ENCODE peak calls at places on chromosomes 6 and 20, in seven cellular contexts. One of them, this sample, is unnamed.

GRCh38 chr6:30060634-30060981 is 457 bp upstream of the POLR1H start:
- DNase-seq in IMR-90: peak
- DNase-seq in Peyer's patch: peak
- DNase-seq in endothelial cell: peak
- DNase-seq in fibroblast of the aortic adventitia: no peak
- DNase-seq in AG09319: no peak
- DNase-seq in H9: no peak
- DNase-seq in this sample: no peak

GRCh38 chr6:24524801-24525200 is 30.0 kb downstream of the ALDH5A1 start:
- DNase-seq in IMR-90: peak
- DNase-seq in Peyer's patch: no peak
- DNase-seq in endothelial cell: peak
- DNase-seq in fibroblast of the aortic adventitia: peak
- DNase-seq in AG09319: no peak
- DNase-seq in H9: peak
- DNase-seq in this sample: no peak

GRCh38 chr6:33116881-33117711 is 41.3 kb downstream of the HLA-DPB1 start:
- DNase-seq in IMR-90: no peak
- DNase-seq in Peyer's patch: no peak
- DNase-seq in endothelial cell: no peak
- DNase-seq in fibroblast of the aortic adventitia: no peak
- DNase-seq in AG09319: no peak
- DNase-seq in H9: peak
- DNase-seq in this sample: no peak

GRCh38 chr6:169622618-169623017 is 79.2 kb downstream of the WDR27 start:
- DNase-seq in IMR-90: peak
- DNase-seq in Peyer's patch: no peak
- DNase-seq in endothelial cell: no peak
- DNase-seq in fibroblast of the aortic adventitia: no peak
- DNase-seq in AG09319: no peak
- DNase-seq in H9: no peak
- DNase-seq in this sample: no peak

GRCh38 chr20:7608246-7608645 is 332.0 kb downstream of the HAO1 start:
- DNase-seq in IMR-90: no peak
- DNase-seq in Peyer's patch: no peak
- DNase-seq in endothelial cell: peak
- DNase-seq in fibroblast of the aortic adventitia: peak
- DNase-seq in AG09319: no peak
- DNase-seq in H9: no peak
- DNase-seq in this sample: no peak

GRCh38 chr6:148701393-148701774 is 45.4 kb upstream of the UST start:
- DNase-seq in IMR-90: no peak
- DNase-seq in Peyer's patch: no peak
- DNase-seq in endothelial cell: no peak
- DNase-seq in fibroblast of the aortic adventitia: no peak
- DNase-seq in AG09319: no peak
- DNase-seq in H9: no peak
- DNase-seq in this sample: no peak

GRCh38 chr6:124907596-124907995 is 54.6 kb upstream of the RNF217 start:
- DNase-seq in IMR-90: no peak
- DNase-seq in Peyer's patch: no peak
- DNase-seq in endothelial cell: no peak
- DNase-seq in fibroblast of the aortic adventitia: no peak
- DNase-seq in AG09319: no peak
- DNase-seq in H9: no peak
- DNase-seq in this sample: no peak

GRCh38 chr20:56689318-56689717 is 60.2 kb downstream of the TFAP2C start:
- DNase-seq in IMR-90: no peak
- DNase-seq in Peyer's patch: no peak
- DNase-seq in endothelial cell: no peak
- DNase-seq in fibroblast of the aortic adventitia: no peak
- DNase-seq in AG09319: peak
- DNase-seq in H9: no peak
- DNase-seq in this sample: no peak

GRCh38 chr6:4672772-4673171 is 103.4 kb upstream of the CDYL start:
- DNase-seq in IMR-90: peak
- DNase-seq in Peyer's patch: no peak
- DNase-seq in endothelial cell: no peak
- DNase-seq in fibroblast of the aortic adventitia: peak
- DNase-seq in AG09319: peak
- DNase-seq in H9: no peak
- DNase-seq in this sample: peak

GRCh38 chr6:579339-579738 is 77.6 kb downstream of the HUS1B start:
- DNase-seq in IMR-90: peak
- DNase-seq in Peyer's patch: no peak
- DNase-seq in endothelial cell: no peak
- DNase-seq in fibroblast of the aortic adventitia: peak
- DNase-seq in AG09319: no peak
- DNase-seq in H9: no peak
- DNase-seq in this sample: no peak

GRCh38 chr20:51447097-51447764 is 95.3 kb downstream of the NFATC2 start:
- DNase-seq in IMR-90: peak
- DNase-seq in Peyer's patch: peak
- DNase-seq in endothelial cell: no peak
- DNase-seq in fibroblast of the aortic adventitia: peak
- DNase-seq in AG09319: peak
- DNase-seq in H9: no peak
- DNase-seq in this sample: no peak

GRCh38 chr20:32581839-32582658 is 3.1 kb downstream of the NOL4L start:
- DNase-seq in IMR-90: no peak
- DNase-seq in Peyer's patch: no peak
- DNase-seq in endothelial cell: no peak
- DNase-seq in fibroblast of the aortic adventitia: no peak
- DNase-seq in AG09319: no peak
- DNase-seq in H9: no peak
- DNase-seq in this sample: no peak

GRCh38 chr6:16437984-16438383 is 199.6 kb downstream of the GMPR start:
- DNase-seq in IMR-90: no peak
- DNase-seq in Peyer's patch: no peak
- DNase-seq in endothelial cell: no peak
- DNase-seq in fibroblast of the aortic adventitia: no peak
- DNase-seq in AG09319: no peak
- DNase-seq in H9: no peak
- DNase-seq in this sample: no peak

GRCh38 chr20:36314734-36315544 is 8.8 kb downstream of the DLGAP4 start:
- DNase-seq in IMR-90: no peak
- DNase-seq in Peyer's patch: no peak
- DNase-seq in endothelial cell: no peak
- DNase-seq in fibroblast of the aortic adventitia: no peak
- DNase-seq in AG09319: no peak
- DNase-seq in H9: peak
- DNase-seq in this sample: peak

GRCh38 chr6:3176562-3177355 is 19.4 kb upstream of the TUBB2A start:
- DNase-seq in IMR-90: peak
- DNase-seq in Peyer's patch: peak
- DNase-seq in endothelial cell: no peak
- DNase-seq in fibroblast of the aortic adventitia: peak
- DNase-seq in AG09319: no peak
- DNase-seq in H9: no peak
- DNase-seq in this sample: no peak

GRCh38 chr20:46621492-46621891 is 29.8 kb downstream of the SLC13A3 start:
- DNase-seq in IMR-90: peak
- DNase-seq in Peyer's patch: no peak
- DNase-seq in endothelial cell: no peak
- DNase-seq in fibroblast of the aortic adventitia: peak
- DNase-seq in AG09319: no peak
- DNase-seq in H9: no peak
- DNase-seq in this sample: no peak

GRCh38 chr6:5337573-5337972 is 76.3 kb downstream of the FARS2 start:
- DNase-seq in IMR-90: peak
- DNase-seq in Peyer's patch: no peak
- DNase-seq in endothelial cell: no peak
- DNase-seq in fibroblast of the aortic adventitia: peak
- DNase-seq in AG09319: no peak
- DNase-seq in H9: no peak
- DNase-seq in this sample: no peak

GRCh38 chr6:122806290-122806689 is 17.2 kb downstream of the SMPDL3A start:
- DNase-seq in IMR-90: peak
- DNase-seq in Peyer's patch: no peak
- DNase-seq in endothelial cell: no peak
- DNase-seq in fibroblast of the aortic adventitia: peak
- DNase-seq in AG09319: no peak
- DNase-seq in H9: no peak
- DNase-seq in this sample: no peak

GRCh38 chr6:119284861-119285521 is 64.6 kb downstream of the MAN1A1 start:
- DNase-seq in IMR-90: no peak
- DNase-seq in Peyer's patch: no peak
- DNase-seq in endothelial cell: peak
- DNase-seq in fibroblast of the aortic adventitia: no peak
- DNase-seq in AG09319: no peak
- DNase-seq in H9: peak
- DNase-seq in this sample: no peak

DNA sequence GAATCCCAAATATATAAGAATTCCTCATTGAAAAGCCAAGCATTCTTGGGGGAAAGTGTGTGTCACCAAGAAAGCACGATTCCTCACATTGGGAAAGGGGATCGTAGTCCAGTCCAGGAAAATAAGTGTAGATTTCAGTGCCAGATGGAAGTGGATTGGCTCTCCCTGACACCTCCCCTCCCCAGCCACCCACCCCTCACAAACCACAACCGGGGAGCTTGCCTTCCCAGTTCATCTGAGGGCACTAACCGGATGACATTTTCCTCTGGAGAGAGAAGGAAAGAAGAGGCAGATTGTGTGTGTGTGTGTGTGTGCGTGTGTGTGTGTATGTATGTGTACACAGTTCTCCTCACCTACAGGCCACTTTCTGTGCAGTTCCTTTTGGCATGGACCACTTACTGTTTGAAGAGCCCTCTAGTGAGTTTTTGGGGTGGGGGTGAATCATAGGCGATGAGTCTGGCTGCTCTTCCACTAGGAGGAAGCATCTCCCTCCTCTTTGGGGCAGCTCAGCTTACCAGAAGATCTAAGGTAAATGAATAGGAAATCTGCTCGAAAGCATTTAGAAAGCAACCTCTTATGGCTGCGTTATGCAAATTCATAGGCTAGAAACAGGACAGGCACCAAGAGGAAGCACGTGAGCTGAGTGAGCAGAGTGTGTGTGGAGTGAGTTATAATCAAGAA is 20.8 kb downstream of the DAAM2 start:
- DNase-seq in IMR-90: peak
- DNase-seq in Peyer's patch: no peak
- DNase-seq in endothelial cell: no peak
- DNase-seq in fibroblast of the aortic adventitia: peak
- DNase-seq in AG09319: peak
- DNase-seq in H9: no peak
- DNase-seq in this sample: no peak
- TF ChIP-seq CTCF in IMR-90: peak
- TF ChIP-seq CTCF in Peyer's patch: no peak
- TF ChIP-seq CTCF in endothelial cell: no peak
- TF ChIP-seq CTCF in fibroblast of the aortic adventitia: no peak
- TF ChIP-seq CTCF in AG09319: peak
- TF ChIP-seq CTCF in H9: no peak
- TF ChIP-seq CTCF in this sample: no peak

GRCh38 chr6:129194441-129195021 is 311.6 kb downstream of the LAMA2 start:
- DNase-seq in IMR-90: no peak
- DNase-seq in Peyer's patch: no peak
- DNase-seq in endothelial cell: no peak
- DNase-seq in fibroblast of the aortic adventitia: no peak
- DNase-seq in AG09319: no peak
- DNase-seq in H9: no peak
- DNase-seq in this sample: no peak

GRCh38 chr6:129197154-129197553 is 314.2 kb downstream of the LAMA2 start:
- DNase-seq in IMR-90: no peak
- DNase-seq in Peyer's patch: no peak
- DNase-seq in endothelial cell: no peak
- DNase-seq in fibroblast of the aortic adventitia: no peak
- DNase-seq in AG09319: no peak
- DNase-seq in H9: no peak
- DNase-seq in this sample: no peak

GRCh38 chr6:129191275-129191674 is 308.3 kb downstream of the LAMA2 start:
- DNase-seq in IMR-90: no peak
- DNase-seq in Peyer's patch: no peak
- DNase-seq in endothelial cell: no peak
- DNase-seq in fibroblast of the aortic adventitia: no peak
- DNase-seq in AG09319: no peak
- DNase-seq in H9: no peak
- DNase-seq in this sample: no peak

GRCh38 chr6:129192458-129192989 is 309.6 kb downstream of the LAMA2 start:
- DNase-seq in IMR-90: no peak
- DNase-seq in Peyer's patch: no peak
- DNase-seq in endothelial cell: no peak
- DNase-seq in fibroblast of the aortic adventitia: no peak
- DNase-seq in AG09319: no peak
- DNase-seq in H9: no peak
- DNase-seq in this sample: no peak

GRCh38 chr6:129195666-129196065 is 312.7 kb downstream of the LAMA2 start:
- DNase-seq in IMR-90: no peak
- DNase-seq in Peyer's patch: no peak
- DNase-seq in endothelial cell: no peak
- DNase-seq in fibroblast of the aortic adventitia: no peak
- DNase-seq in AG09319: no peak
- DNase-seq in H9: no peak
- DNase-seq in this sample: no peak
- TF ChIP-seq CTCF in IMR-90: no peak
- TF ChIP-seq CTCF in Peyer's patch: no peak
- TF ChIP-seq CTCF in endothelial cell: no peak
- TF ChIP-seq CTCF in fibroblast of the aortic adventitia: no peak
- TF ChIP-seq CTCF in AG09319: no peak
- TF ChIP-seq CTCF in H9: peak
- TF ChIP-seq CTCF in this sample: peak

GRCh38 chr6:109083657-109084056 is 11.0 kb downstream of the SESN1 start:
- DNase-seq in IMR-90: no peak
- DNase-seq in Peyer's patch: no peak
- DNase-seq in endothelial cell: no peak
- DNase-seq in fibroblast of the aortic adventitia: no peak
- DNase-seq in AG09319: no peak
- DNase-seq in H9: no peak
- DNase-seq in this sample: no peak

GRCh38 chr6:109081516-109081915 is 13.1 kb downstream of the SESN1 start:
- DNase-seq in IMR-90: no peak
- DNase-seq in Peyer's patch: no peak
- DNase-seq in endothelial cell: no peak
- DNase-seq in fibroblast of the aortic adventitia: no peak
- DNase-seq in AG09319: no peak
- DNase-seq in H9: no peak
- DNase-seq in this sample: no peak

GRCh38 chr6:109082178-109082577 is 12.5 kb downstream of the SESN1 start:
- DNase-seq in IMR-90: peak
- DNase-seq in Peyer's patch: no peak
- DNase-seq in endothelial cell: no peak
- DNase-seq in fibroblast of the aortic adventitia: peak
- DNase-seq in AG09319: no peak
- DNase-seq in H9: no peak
- DNase-seq in this sample: no peak

GRCh38 chr6:109079981-109080380 is 14.7 kb downstream of the SESN1 start:
- DNase-seq in IMR-90: no peak
- DNase-seq in Peyer's patch: no peak
- DNase-seq in endothelial cell: no peak
- DNase-seq in fibroblast of the aortic adventitia: peak
- DNase-seq in AG09319: no peak
- DNase-seq in H9: no peak
- DNase-seq in this sample: no peak

GRCh38 chr6:109081026-109081425 is 13.6 kb downstream of the SESN1 start:
- DNase-seq in IMR-90: no peak
- DNase-seq in Peyer's patch: no peak
- DNase-seq in endothelial cell: no peak
- DNase-seq in fibroblast of the aortic adventitia: no peak
- DNase-seq in AG09319: no peak
- DNase-seq in H9: no peak
- DNase-seq in this sample: no peak
- TF ChIP-seq CTCF in IMR-90: no peak
- TF ChIP-seq CTCF in Peyer's patch: no peak
- TF ChIP-seq CTCF in endothelial cell: no peak
- TF ChIP-seq CTCF in fibroblast of the aortic adventitia: no peak
- TF ChIP-seq CTCF in AG09319: no peak
- TF ChIP-seq CTCF in H9: no peak
- TF ChIP-seq CTCF in this sample: no peak

GRCh38 chr6:158830736-158831135 is 11.6 kb upstream of the EZR start:
- DNase-seq in IMR-90: no peak
- DNase-seq in Peyer's patch: no peak
- DNase-seq in endothelial cell: no peak
- DNase-seq in fibroblast of the aortic adventitia: no peak
- DNase-seq in AG09319: no peak
- DNase-seq in H9: no peak
- DNase-seq in this sample: no peak
- TF ChIP-seq CTCF in IMR-90: no peak
- TF ChIP-seq CTCF in Peyer's patch: no peak
- TF ChIP-seq CTCF in endothelial cell: no peak
- TF ChIP-seq CTCF in fibroblast of the aortic adventitia: no peak
- TF ChIP-seq CTCF in AG09319: no peak
- TF ChIP-seq CTCF in H9: no peak
- TF ChIP-seq CTCF in this sample: no peak

This sample was measured in type B pancreatic cell.